ENCODE peak calls at places on chromosomes 11 and 22, in seven cellular contexts. One of them, this sample, is unnamed.

GRCh38 chr11:77596626-77597025 is 6.9 kb downstream of the AQP11 start:
- DNase-seq in fibroblast of the aortic adventitia: peak
- DNase-seq in GM06990: no peak
- DNase-seq in heart left ventricle: no peak
- DNase-seq in cardiac muscle cell: peak
- DNase-seq in HCT116: no peak
- DNase-seq in IMR-90: peak
- DNase-seq in this sample: no peak

GRCh38 chr11:19389787-19390303 is 149.1 kb upstream of the E2F8 start:
- DNase-seq in cardiac muscle cell: no peak
- DNase-seq in heart left ventricle: no peak
- DNase-seq in fibroblast of the aortic adventitia: peak
- DNase-seq in HCT116: no peak
- DNase-seq in GM06990: no peak
- DNase-seq in IMR-90: peak
- DNase-seq in this sample: no peak

GRCh38 chr11:64485077-64485476 is 105.9 kb upstream of the SLC22A12 start:
- DNase-seq in IMR-90: no peak
- DNase-seq in heart left ventricle: no peak
- DNase-seq in HCT116: no peak
- DNase-seq in fibroblast of the aortic adventitia: no peak
- DNase-seq in GM06990: no peak
- DNase-seq in cardiac muscle cell: peak
- DNase-seq in this sample: no peak

GRCh38 chr11:33490842-33491370 is 209.7 kb downstream of the C11orf91 start:
- DNase-seq in fibroblast of the aortic adventitia: no peak
- DNase-seq in cardiac muscle cell: no peak
- DNase-seq in HCT116: no peak
- DNase-seq in IMR-90: no peak
- DNase-seq in GM06990: no peak
- DNase-seq in heart left ventricle: no peak
- DNase-seq in this sample: no peak

GRCh38 chr11:124762077-124762623 is at the start of gene ESAM:
- DNase-seq in fibroblast of the aortic adventitia: no peak
- DNase-seq in GM06990: peak
- DNase-seq in cardiac muscle cell: no peak
- DNase-seq in IMR-90: no peak
- DNase-seq in heart left ventricle: peak
- DNase-seq in HCT116: no peak
- DNase-seq in this sample: no peak

GRCh38 chr11:128061321-128061871 is 526.0 kb downstream of the ETS1 start:
- DNase-seq in HCT116: no peak
- DNase-seq in GM06990: no peak
- DNase-seq in heart left ventricle: no peak
- DNase-seq in fibroblast of the aortic adventitia: peak
- DNase-seq in cardiac muscle cell: no peak
- DNase-seq in IMR-90: peak
- DNase-seq in this sample: no peak

GRCh38 chr11:17978553-17979287 is 34.1 kb downstream of the SERGEF start:
- DNase-seq in IMR-90: peak
- DNase-seq in cardiac muscle cell: peak
- DNase-seq in heart left ventricle: peak
- DNase-seq in HCT116: no peak
- DNase-seq in GM06990: no peak
- DNase-seq in fibroblast of the aortic adventitia: peak
- DNase-seq in this sample: no peak

GRCh38 chr11:67275606-67276409 is 9.5 kb downstream of the GRK2 start:
- DNase-seq in heart left ventricle: peak
- DNase-seq in cardiac muscle cell: no peak
- DNase-seq in HCT116: no peak
- DNase-seq in IMR-90: no peak
- DNase-seq in fibroblast of the aortic adventitia: no peak
- DNase-seq in GM06990: no peak
- DNase-seq in this sample: no peak

GRCh38 chr22:30420401-30421178 is 5.0 kb upstream of the MTFP1 start:
- DNase-seq in GM06990: no peak
- DNase-seq in fibroblast of the aortic adventitia: peak
- DNase-seq in heart left ventricle: no peak
- DNase-seq in IMR-90: peak
- DNase-seq in cardiac muscle cell: peak
- DNase-seq in HCT116: no peak
- DNase-seq in this sample: no peak

GRCh38 chr11:103877221-103877620 is 159.2 kb upstream of the DDI1 start:
- DNase-seq in GM06990: no peak
- DNase-seq in IMR-90: peak
- DNase-seq in HCT116: no peak
- DNase-seq in fibroblast of the aortic adventitia: peak
- DNase-seq in cardiac muscle cell: peak
- DNase-seq in heart left ventricle: no peak
- DNase-seq in this sample: no peak

GRCh38 chr11:118222437-118222836 is 2.4 kb downstream of the JAML start:
- DNase-seq in HCT116: no peak
- DNase-seq in heart left ventricle: no peak
- DNase-seq in cardiac muscle cell: no peak
- DNase-seq in GM06990: no peak
- DNase-seq in fibroblast of the aortic adventitia: no peak
- DNase-seq in IMR-90: no peak
- DNase-seq in this sample: no peak

GRCh38 chr11:124756033-124756752 is 4.1 kb upstream of the VSIG2 start:
- DNase-seq in fibroblast of the aortic adventitia: no peak
- DNase-seq in IMR-90: no peak
- DNase-seq in cardiac muscle cell: no peak
- DNase-seq in heart left ventricle: no peak
- DNase-seq in GM06990: no peak
- DNase-seq in HCT116: no peak
- DNase-seq in this sample: no peak

GRCh38 chr22:43100223-43100622 is 10.3 kb upstream of the BIK start:
- DNase-seq in heart left ventricle: no peak
- DNase-seq in cardiac muscle cell: no peak
- DNase-seq in HCT116: no peak
- DNase-seq in GM06990: no peak
- DNase-seq in fibroblast of the aortic adventitia: no peak
- DNase-seq in IMR-90: peak
- DNase-seq in this sample: no peak

GRCh38 chr22:27179161-27179560 is 521.8 kb downstream of the MIAT start:
- DNase-seq in fibroblast of the aortic adventitia: no peak
- DNase-seq in cardiac muscle cell: no peak
- DNase-seq in HCT116: no peak
- DNase-seq in GM06990: no peak
- DNase-seq in heart left ventricle: no peak
- DNase-seq in IMR-90: no peak
- DNase-seq in this sample: no peak

GRCh38 chr11:35649984-35650383 is 12.6 kb upstream of the TRIM44 start:
- DNase-seq in GM06990: no peak
- DNase-seq in fibroblast of the aortic adventitia: peak
- DNase-seq in heart left ventricle: no peak
- DNase-seq in IMR-90: peak
- DNase-seq in HCT116: no peak
- DNase-seq in cardiac muscle cell: peak
- DNase-seq in this sample: no peak

GRCh38 chr11:45928535-45929215 is 6.2 kb downstream of the LARGE2 start:
- DNase-seq in GM06990: no peak
- DNase-seq in cardiac muscle cell: no peak
- DNase-seq in heart left ventricle: no peak
- DNase-seq in IMR-90: no peak
- DNase-seq in HCT116: no peak
- DNase-seq in fibroblast of the aortic adventitia: no peak
- DNase-seq in this sample: no peak

GRCh38 chr11:79419120-79419519 is 21.7 kb downstream of the TENM4 start:
- DNase-seq in fibroblast of the aortic adventitia: peak
- DNase-seq in GM06990: no peak
- DNase-seq in heart left ventricle: no peak
- DNase-seq in HCT116: peak
- DNase-seq in cardiac muscle cell: no peak
- DNase-seq in IMR-90: peak
- DNase-seq in this sample: no peak

GRCh38 chr11:63569570-63569969 is 6.4 kb upstream of the PLAAT2 start:
- DNase-seq in cardiac muscle cell: no peak
- DNase-seq in fibroblast of the aortic adventitia: no peak
- DNase-seq in heart left ventricle: no peak
- DNase-seq in HCT116: no peak
- DNase-seq in IMR-90: no peak
- DNase-seq in GM06990: no peak
- DNase-seq in this sample: no peak

GRCh38 chr11:12770435-12770834 is 96.2 kb downstream of the TEAD1 start:
- DNase-seq in HCT116: no peak
- DNase-seq in IMR-90: no peak
- DNase-seq in cardiac muscle cell: no peak
- DNase-seq in fibroblast of the aortic adventitia: no peak
- DNase-seq in heart left ventricle: no peak
- DNase-seq in GM06990: no peak
- DNase-seq in this sample: no peak
- H3K4me3 ChIP-seq in HCT116: no peak
- H3K4me3 ChIP-seq in IMR-90: no peak
- H3K4me3 ChIP-seq in cardiac muscle cell: no peak
- H3K4me3 ChIP-seq in fibroblast of the aortic adventitia: no peak
- H3K4me3 ChIP-seq in heart left ventricle: no peak
- H3K4me3 ChIP-seq in GM06990: no peak
- H3K4me3 ChIP-seq in this sample: no peak

DNA sequence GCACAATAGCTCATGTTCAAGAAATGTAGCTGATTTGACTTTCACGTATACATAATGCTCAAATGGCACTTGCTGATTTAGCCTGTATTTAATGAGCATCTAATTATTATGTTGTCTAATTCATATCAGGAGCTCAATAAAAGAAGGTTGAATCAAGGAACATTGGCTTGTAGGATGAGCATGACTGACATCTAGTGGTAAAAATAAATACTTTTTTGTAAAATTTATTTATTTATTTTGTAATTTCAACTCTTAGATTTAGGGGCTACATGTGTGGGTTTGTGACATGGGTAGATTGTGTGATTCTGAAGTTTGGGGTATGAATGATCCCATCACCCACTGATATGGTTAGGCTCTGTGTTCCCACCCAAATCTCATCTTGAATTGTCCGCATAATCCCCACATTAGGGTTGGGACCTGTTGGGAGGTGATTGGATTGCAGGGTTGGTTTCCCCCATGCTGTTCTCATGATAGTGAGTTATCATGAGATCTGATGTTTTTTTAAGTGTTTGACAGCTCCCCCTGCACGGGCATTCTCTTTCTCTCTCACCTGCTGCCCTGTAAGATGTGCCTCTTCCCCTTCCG is 1.7 kb upstream of the OR52E5 start:
- DNase-seq in cardiac muscle cell: peak
- DNase-seq in HCT116: no peak
- DNase-seq in GM06990: no peak
- DNase-seq in IMR-90: peak
- DNase-seq in fibroblast of the aortic adventitia: peak
- DNase-seq in heart left ventricle: no peak
- DNase-seq in this sample: no peak
- TF ChIP-seq CTCF in cardiac muscle cell: peak
- TF ChIP-seq CTCF in HCT116: peak
- TF ChIP-seq CTCF in GM06990: peak
- TF ChIP-seq CTCF in IMR-90: peak
- TF ChIP-seq CTCF in fibroblast of the aortic adventitia: peak
- TF ChIP-seq CTCF in heart left ventricle: peak
- TF ChIP-seq CTCF in this sample: peak

GRCh38 chr11:44728085-44728410 is 1.3 kb downstream of the TSPAN18 start:
- DNase-seq in IMR-90: no peak
- DNase-seq in heart left ventricle: no peak
- DNase-seq in HCT116: no peak
- DNase-seq in fibroblast of the aortic adventitia: no peak
- DNase-seq in GM06990: no peak
- DNase-seq in cardiac muscle cell: no peak
- DNase-seq in this sample: no peak
- H3K4me3 ChIP-seq in IMR-90: peak
- H3K4me3 ChIP-seq in heart left ventricle: peak
- H3K4me3 ChIP-seq in HCT116: peak
- H3K4me3 ChIP-seq in fibroblast of the aortic adventitia: no peak
- H3K4me3 ChIP-seq in GM06990: no peak
- H3K4me3 ChIP-seq in cardiac muscle cell: peak
- H3K4me3 ChIP-seq in this sample: no peak

GRCh38 chr11:112882494-112883381 is 78.5 kb upstream of the NCAM1 start:
- DNase-seq in GM06990: no peak
- DNase-seq in fibroblast of the aortic adventitia: peak
- DNase-seq in HCT116: no peak
- DNase-seq in cardiac muscle cell: peak
- DNase-seq in heart left ventricle: peak
- DNase-seq in IMR-90: no peak
- DNase-seq in this sample: no peak
- TF ChIP-seq CTCF in GM06990: no peak
- TF ChIP-seq CTCF in fibroblast of the aortic adventitia: no peak
- TF ChIP-seq CTCF in HCT116: no peak
- TF ChIP-seq CTCF in cardiac muscle cell: no peak
- TF ChIP-seq CTCF in heart left ventricle: no peak
- TF ChIP-seq CTCF in IMR-90: no peak
- TF ChIP-seq CTCF in this sample: no peak

GRCh38 chr11:845872-846271 is 3.2 kb downstream of the TSPAN4 start:
- DNase-seq in HCT116: no peak
- DNase-seq in IMR-90: no peak
- DNase-seq in heart left ventricle: no peak
- DNase-seq in fibroblast of the aortic adventitia: peak
- DNase-seq in cardiac muscle cell: peak
- DNase-seq in GM06990: no peak
- DNase-seq in this sample: no peak
- H3K4me3 ChIP-seq in HCT116: no peak
- H3K4me3 ChIP-seq in IMR-90: no peak
- H3K4me3 ChIP-seq in heart left ventricle: no peak
- H3K4me3 ChIP-seq in fibroblast of the aortic adventitia: peak
- H3K4me3 ChIP-seq in cardiac muscle cell: no peak
- H3K4me3 ChIP-seq in GM06990: no peak
- H3K4me3 ChIP-seq in this sample: no peak

DNA sequence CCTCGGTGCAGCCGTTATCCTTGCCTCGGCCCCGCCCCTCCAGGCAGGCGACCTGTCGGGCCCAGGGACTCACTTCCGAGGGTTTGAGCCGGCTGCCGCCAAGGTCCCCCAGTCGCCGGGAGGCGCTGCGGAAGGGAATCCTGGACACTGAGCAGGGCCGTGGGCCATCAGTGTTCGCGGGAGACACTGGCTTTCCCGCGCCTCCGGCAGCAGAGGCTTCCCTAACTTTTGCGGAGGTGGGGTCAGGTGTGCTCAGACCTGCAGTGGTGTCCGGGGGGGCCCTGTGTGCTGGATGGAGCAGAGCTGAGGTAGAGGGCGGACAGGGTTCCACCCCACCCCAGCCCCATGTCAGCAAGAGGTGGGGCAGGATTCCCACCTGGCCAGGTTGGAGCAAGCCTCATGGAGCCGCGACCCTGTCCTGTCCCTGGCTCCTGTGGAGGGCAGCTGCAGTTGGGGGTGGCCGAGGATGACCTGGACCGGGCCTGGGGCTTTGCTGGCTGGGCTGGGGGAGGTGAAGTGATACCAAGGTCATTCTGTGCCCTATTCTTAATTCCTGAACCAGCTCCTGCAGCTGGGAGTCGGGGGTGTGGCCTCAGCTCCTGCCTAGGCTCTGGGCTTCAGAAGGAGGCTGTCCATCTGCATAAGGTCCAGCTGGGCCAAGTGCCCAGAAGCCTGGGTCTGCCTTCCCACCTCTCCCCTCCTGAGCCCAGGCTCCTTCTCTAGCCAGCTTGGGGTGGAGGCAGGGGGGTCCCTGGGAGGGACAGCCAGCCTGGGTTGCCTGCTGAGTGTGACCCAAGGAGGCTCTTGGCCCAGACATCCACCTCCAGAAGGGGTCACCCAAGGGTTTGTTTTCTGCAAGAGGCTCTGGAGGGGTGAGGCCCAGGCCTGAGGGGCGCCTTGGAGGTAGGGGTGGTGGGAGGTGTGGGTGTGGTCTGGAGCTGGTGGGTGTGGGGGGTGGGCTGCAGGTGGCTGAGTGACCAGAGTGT is 8.4 kb downstream of the TSPAN4 start:
- DNase-seq in fibroblast of the aortic adventitia: peak
- DNase-seq in IMR-90: no peak
- DNase-seq in HCT116: no peak
- DNase-seq in cardiac muscle cell: no peak
- DNase-seq in GM06990: no peak
- DNase-seq in heart left ventricle: no peak
- DNase-seq in this sample: no peak
- TF ChIP-seq CTCF in fibroblast of the aortic adventitia: no peak
- TF ChIP-seq CTCF in IMR-90: no peak
- TF ChIP-seq CTCF in HCT116: no peak
- TF ChIP-seq CTCF in cardiac muscle cell: peak
- TF ChIP-seq CTCF in GM06990: peak
- TF ChIP-seq CTCF in heart left ventricle: no peak
- TF ChIP-seq CTCF in this sample: peak

This sample was measured in GM12864.